ENCODE peak calls at places on chromosome 17, in ten cellular contexts. D, G, K, A, J, X, U, N, I and H are unnamed samples.

GRCh38 chr17:82003411-82004381 is 19.0 kb downstream of the CENPX start:
- DNase-seq in U (no peak), A (peak), G (peak), I (peak), D (no peak), K (peak), N (no peak), J (no peak), X (no peak), H (no peak)

GRCh38 chr17:60305141-60305540 is 86.8 kb downstream of the USP32 start:
- DNase-seq in J (peak), A (no peak), D (no peak), K (no peak), U (no peak), N (no peak), I (no peak), X (no peak), G (no peak), H (no peak)

GRCh38 chr17:74690409-74690825 is 22.3 kb downstream of the CD300LF start:
- DNase-seq in X (no peak), D (no peak), N (no peak), J (no peak), U (no peak), I (no peak), G (no peak), A (no peak), K (peak), H (no peak)

GRCh38 chr17:29215717-29216116 is 30.9 kb upstream of the CRYBA1 start:
- DNase-seq in A (no peak), G (peak), X (no peak), D (no peak), N (no peak), J (no peak), I (no peak), K (no peak), U (no peak), H (no peak)

GRCh38 chr17:72237223-72237622 is 116.4 kb downstream of the SOX9 start:
- DNase-seq in N (no peak), A (no peak), U (no peak), I (no peak), D (no peak), K (no peak), X (no peak), G (no peak), J (no peak), H (no peak)

GRCh38 chr17:79506955-79507354 is 103.9 kb downstream of the RBFOX3 start:
- DNase-seq in I (no peak), J (no peak), G (no peak), D (no peak), U (no peak), K (no peak), N (no peak), A (no peak), X (no peak), H (no peak)

GRCh38 chr17:72598705-72599104 is 477.9 kb downstream of the SOX9 start:
- DNase-seq in I (no peak), A (no peak), U (no peak), D (no peak), X (no peak), J (no peak), N (no peak), G (no peak), K (no peak), H (no peak)

GRCh38 chr17:69783865-69784264 is 291.2 kb upstream of the KCNJ16 start:
- DNase-seq in G (no peak), A (no peak), J (no peak), N (no peak), U (no peak), X (no peak), K (no peak), I (no peak), D (no peak), H (no peak)

GRCh38 chr17:77423589-77424451 is 283.1 kb downstream of the SEC14L1 start:
- DNase-seq in D (no peak), A (peak), J (peak), K (peak), G (peak), I (no peak), N (no peak), X (peak), U (no peak), H (no peak)

GRCh38 chr17:34579017-34579946 is at the start of gene TMEM132E:
- DNase-seq in I (peak), K (peak), N (no peak), J (peak), G (peak), X (peak), U (no peak), D (peak), A (no peak), H (no peak)

GRCh38 chr17:72152392-72152727 is 31.5 kb downstream of the SOX9 start:
- DNase-seq in A (no peak), I (no peak), J (no peak), D (no peak), K (no peak), N (no peak), G (peak), X (no peak), U (no peak), H (no peak)

GRCh38 chr17:62761884-62762283 is 46.2 kb downstream of the MARCHF10 start:
- DNase-seq in K (no peak), N (no peak), U (peak), G (no peak), D (peak), X (no peak), J (no peak), A (no peak), I (no peak), H (no peak)

GRCh38 chr17:7880076-7880868 is 8.3 kb upstream of the CHD3 start:
- DNase-seq in A (no peak), J (no peak), G (no peak), N (no peak), K (no peak), D (no peak), I (no peak), U (no peak), X (no peak), H (no peak)

GRCh38 chr17:78113804-78114785 is 14.5 kb downstream of the TMC6 start:
- DNase-seq in I (peak), A (no peak), G (peak), U (no peak), N (no peak), K (no peak), J (no peak), D (no peak), X (no peak), H (no peak)

GRCh38 chr17:76740329-76741118 is 2.6 kb downstream of the MFSD11 start:
- DNase-seq in X (no peak), J (no peak), G (no peak), K (no peak), I (no peak), U (no peak), N (no peak), D (no peak), A (no peak), H (no peak)

GRCh38 chr17:46270032-46270431 is 24.9 kb upstream of the LRRC37A start:
- DNase-seq in G (no peak), J (no peak), A (no peak), I (no peak), N (no peak), D (no peak), K (no peak), X (no peak), U (peak), H (no peak)

GRCh38 chr17:79691931-79692330 is 38.8 kb upstream of the ENPP7 start:
- DNase-seq in K (no peak), U (no peak), J (no peak), N (no peak), D (no peak), I (no peak), X (peak), A (no peak), G (peak), H (no peak)

GRCh38 chr17:48046296-48046695 is 1.9 kb upstream of the NFE2L1 start:
- DNase-seq in D (no peak), G (no peak), A (no peak), U (no peak), K (no peak), N (no peak), X (no peak), I (no peak), J (no peak), H (no peak)

GRCh38 chr17:45427181-45427835 is 5.4 kb downstream of the ARHGAP27 start:
- DNase-seq in G (no peak), D (no peak), X (no peak), A (no peak), U (no peak), J (no peak), K (no peak), N (no peak), I (no peak), H (no peak)

GRCh38 chr17:68011199-68011665 is 15.0 kb upstream of the C17orf58 start:
- DNase-seq in G (no peak), D (peak), N (peak), A (no peak), X (peak), K (peak), J (peak), I (peak), U (peak), H (peak)

GRCh38 chr17:50154604-50155003 is 4.1 kb upstream of the PPP1R9B start:
- DNase-seq in K (no peak), D (no peak), U (no peak), A (no peak), G (no peak), N (no peak), J (no peak), I (no peak), X (no peak), H (no peak)

GRCh38 chr17:73791644-73792043 is 147.4 kb upstream of the SDK2 start:
- DNase-seq in N (no peak), D (peak), G (no peak), K (no peak), X (no peak), J (no peak), I (no peak), A (no peak), U (no peak), H (no peak)

GRCh38 chr17:2111691-2112090 is 56.8 kb downstream of the HIC1 start:
- DNase-seq in G (peak), A (no peak), I (no peak), X (peak), K (no peak), U (no peak), N (no peak), D (no peak), J (no peak), H (no peak)

GRCh38 chr17:28524476-28525415 is 18.6 kb downstream of the FOXN1 start:
- DNase-seq in U (no peak), G (peak), N (no peak), D (no peak), K (no peak), J (no peak), X (peak), A (peak), I (no peak), H (no peak)

GRCh38 chr17:14211778-14212177 is 24.9 kb downstream of the CDRT15 start:
- DNase-seq in U (no peak), A (no peak), I (peak), N (peak), D (no peak), X (peak), K (no peak), J (peak), G (no peak), H (no peak)

GRCh38 chr17:2214047-2214717 is 89.4 kb downstream of the SMG6 start:
- DNase-seq in A (no peak), J (peak), N (no peak), U (no peak), K (peak), G (peak), I (peak), D (peak), X (no peak), H (no peak)

GRCh38 chr17:2400474-2400866 is 390 bp downstream of the MNT start:
- DNase-seq in A (no peak), K (no peak), D (peak), N (peak), G (peak), U (peak), I (peak), X (peak), J (peak), H (no peak)

GRCh38 chr17:80432350-80432955 is 17.5 kb downstream of the ENDOV start:
- DNase-seq in I (no peak), A (no peak), J (no peak), G (no peak), U (no peak), K (no peak), X (no peak), D (no peak), N (no peak), H (no peak)

GRCh38 chr17:19805006-19805405 is 56.9 kb upstream of the ALDH3A1 start:
- DNase-seq in G (peak), X (no peak), N (no peak), J (no peak), D (no peak), A (no peak), K (no peak), I (no peak), U (no peak), H (no peak)

GRCh38 chr17:51496378-51496777 is 236.0 kb downstream of the UTP18 start:
- DNase-seq in J (no peak), D (no peak), X (no peak), U (no peak), I (no peak), K (no peak), A (no peak), N (no peak), G (no peak), H (no peak)

GRCh38 chr17:73226556-73227172 is 33.8 kb downstream of the COG1 start:
- DNase-seq in J (no peak), G (peak), I (no peak), D (no peak), X (no peak), U (no peak), K (no peak), N (no peak), A (no peak), H (no peak)